ENCODE peak calls at places on chromosomes 4 and X, in nine cellular contexts. F is WTC11, E is SK-N-SH, O is A549, R is K562, Y is H1, M is NB4, L is HepG2, N is endothelial cell of umbilical vein. I is an unnamed sample.

GRCh38 chr4:89254847-89255246 is 52.8 kb downstream of the GPRIN3 start:
- DNase-seq in M (peak), O (peak), R (peak), E (peak), Y (peak), N (peak), F (no peak), L (peak), I (peak)

GRCh38 chr4:20313237-20314030 is 61.7 kb downstream of the SLIT2 start:
- DNase-seq in O (peak), Y (peak), R (peak), F (peak), E (no peak), L (peak), M (peak), N (no peak), I (peak)

GRCh38 chrX:36241397-36241796 is 321.9 kb downstream of the CFAP47 start:
- DNase-seq in E (no peak), L (no peak), O (no peak), M (no peak), R (no peak), F (no peak), Y (no peak), N (no peak), I (no peak)

GRCh38 chr4:16079046-16079445 is 4.8 kb downstream of the PROM1 start:
- DNase-seq in M (no peak), R (no peak), Y (no peak), N (no peak), E (no peak), O (no peak), L (no peak), F (no peak), I (no peak)

GRCh38 chr4:55439023-55439422 is 43.3 kb downstream of the TMEM165 start:
- DNase-seq in M (no peak), F (no peak), E (no peak), O (no peak), L (peak), R (no peak), Y (no peak), N (no peak), I (no peak)

GRCh38 chr4:7956306-7957112 is 16.8 kb upstream of the AFAP1 start:
- DNase-seq in L (peak), M (no peak), O (peak), F (no peak), Y (no peak), N (peak), R (no peak), E (peak), I (no peak)

GRCh38 chr4:163164591-163164990 is 2.1 kb downstream of the NAF1 start:
- DNase-seq in O (no peak), F (no peak), E (no peak), N (no peak), L (no peak), M (peak), Y (no peak), R (peak), I (no peak)

GRCh38 chr4:23906839-23907238 is 17.0 kb upstream of the PPARGC1A start:
- DNase-seq in M (no peak), F (no peak), L (no peak), R (no peak), E (no peak), N (no peak), Y (no peak), O (no peak), I (no peak)

GRCh38 chr4:169225058-169225751 is 45.6 kb downstream of the SH3RF1 start:
- DNase-seq in M (peak), L (no peak), O (peak), N (peak), R (no peak), E (no peak), Y (no peak), F (no peak), I (peak)

GRCh38 chr4:30716158-30716557 is 4.0 kb upstream of the PCDH7 start:
- DNase-seq in M (peak), N (peak), Y (no peak), R (no peak), O (peak), L (peak), E (peak), F (no peak), I (peak)

GRCh38 chrX:153611298-153612095 is 12.6 kb upstream of the CCNQ start:
- DNase-seq in E (no peak), R (no peak), L (no peak), Y (no peak), O (no peak), F (no peak), N (no peak), M (no peak), I (no peak)

GRCh38 chrX:44675364-44676024 is 132.8 kb upstream of the FUNDC1 start:
- DNase-seq in L (no peak), O (peak), Y (no peak), N (peak), E (peak), F (no peak), M (peak), R (peak), I (no peak)

GRCh38 chrX:68083510-68083909 is 349.8 kb downstream of the OPHN1 start:
- DNase-seq in L (no peak), O (no peak), M (no peak), E (no peak), Y (no peak), N (no peak), F (no peak), R (no peak), I (no peak)

GRCh38 chr4:113760094-113760851 is 1.3 kb downstream of the CAMK2D start:
- DNase-seq in E (no peak), R (no peak), N (peak), L (no peak), O (peak), F (no peak), M (peak), Y (no peak), I (no peak)

GRCh38 chr4:140252144-140252741 is 98.3 kb upstream of the MAML3 start:
- DNase-seq in L (no peak), O (peak), R (no peak), Y (peak), F (peak), N (peak), M (peak), E (peak), I (no peak)

GRCh38 chr4:181685911-181686310 is 557.3 kb upstream of the TENM3 start:
- DNase-seq in N (no peak), M (no peak), R (no peak), O (no peak), L (no peak), E (no peak), Y (no peak), F (no peak), I (no peak)

GRCh38 chr4:182062936-182063335 is 180.3 kb upstream of the TENM3 start:
- DNase-seq in R (no peak), Y (no peak), L (no peak), O (no peak), F (no peak), M (no peak), E (no peak), N (no peak), I (no peak)

GRCh38 chr4:166198041-166198440 is 325.0 kb downstream of the TLL1 start:
- DNase-seq in E (no peak), L (no peak), F (no peak), N (no peak), R (no peak), M (no peak), Y (no peak), O (peak), I (no peak)

GRCh38 chr4:10180927-10181744 is 64.5 kb upstream of the WDR1 start:
- DNase-seq in N (peak), L (no peak), O (no peak), R (peak), E (no peak), F (no peak), Y (no peak), M (peak), I (no peak)

GRCh38 chr4:98653890-98654867 is 4.2 kb downstream of the TSPAN5 start:
- DNase-seq in M (no peak), O (peak), Y (no peak), F (no peak), E (no peak), N (peak), L (no peak), R (no peak), I (peak)

GRCh38 chr4:110840221-110840654 is 217.4 kb upstream of the PITX2 start:
- DNase-seq in R (no peak), L (no peak), F (no peak), E (no peak), N (no peak), M (no peak), O (no peak), Y (no peak), I (no peak)

GRCh38 chr4:71932941-71933340 is 98.9 kb upstream of the NPFFR2 start:
- DNase-seq in R (no peak), E (no peak), Y (no peak), F (no peak), O (no peak), L (no peak), N (no peak), M (no peak), I (no peak)

GRCh38 chr4:73341454-73341853 is 62.6 kb upstream of the ALB start:
- DNase-seq in Y (peak), L (peak), E (peak), F (peak), N (peak), M (peak), R (peak), O (peak), I (peak)

GRCh38 chr4:109332926-109333464 is 30.5 kb upstream of the COL25A1 start:
- DNase-seq in F (peak), M (peak), R (peak), L (no peak), Y (peak), E (no peak), O (no peak), N (no peak), I (no peak)

GRCh38 chr4:63632858-63633257 is 776.4 kb downstream of the TECRL start:
- DNase-seq in F (no peak), O (no peak), Y (no peak), N (no peak), M (no peak), E (no peak), R (no peak), L (no peak), I (no peak)

GRCh38 chr4:10593130-10593529 is 91.4 kb downstream of the CLNK start:
- DNase-seq in F (peak), N (no peak), L (no peak), E (no peak), Y (no peak), M (no peak), O (no peak), R (peak), I (peak)

GRCh38 chr4:152103181-152103901 is 342.5 kb upstream of the GATB start:
- DNase-seq in F (no peak), R (no peak), Y (no peak), N (no peak), O (no peak), M (no peak), E (no peak), L (no peak), I (no peak)

GRCh38 chrX:30735839-30736238 is 82.6 kb downstream of the GK start:
- DNase-seq in E (peak), R (peak), L (peak), O (peak), Y (peak), N (peak), M (peak), F (peak), I (peak)

DNA sequence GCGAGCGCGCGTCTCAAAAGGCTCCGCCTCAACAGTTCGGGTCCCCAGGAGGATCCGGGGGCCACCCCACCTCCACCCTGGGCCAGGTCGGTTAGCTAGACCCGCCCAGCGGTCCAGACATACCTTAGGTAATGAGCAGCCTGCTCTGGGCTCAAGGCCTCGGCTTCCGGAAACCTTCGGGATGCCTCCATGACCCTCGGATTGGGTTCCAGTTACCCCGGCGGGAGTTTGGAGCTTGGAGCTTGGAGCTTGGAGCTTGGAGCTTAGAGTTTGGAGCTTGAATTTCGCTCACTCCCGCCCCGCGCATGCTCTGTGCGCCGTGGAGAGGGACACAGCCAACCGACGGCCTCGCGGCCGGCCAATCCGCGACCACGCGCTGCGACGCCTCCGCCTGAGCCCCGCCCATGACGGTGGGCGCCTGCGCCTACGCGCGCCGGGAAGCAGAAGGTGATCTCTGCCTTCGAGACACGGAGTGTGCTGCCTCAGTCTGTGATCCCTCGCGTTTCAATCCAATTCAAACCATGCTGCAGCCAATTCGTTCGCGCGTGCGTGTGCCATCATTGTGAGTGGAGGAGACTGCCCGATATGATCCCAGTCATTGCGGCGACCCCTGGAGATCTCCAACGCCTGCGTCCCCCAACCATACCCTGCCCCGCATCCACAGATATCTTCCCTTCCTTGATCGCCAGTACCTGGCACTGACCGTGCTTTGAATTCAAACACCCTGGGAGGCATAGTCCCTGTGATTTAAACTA is at the start of gene ERCC6L:
- DNase-seq in Y (peak), R (peak), L (peak), O (peak), F (peak), M (peak), N (peak), E (peak), I (peak)
- TF ChIP-seq MAX in Y (peak), R (peak), L (peak), O (peak), F (peak), M (peak), N (peak), E (peak), I (peak)

GRCh38 chr4:138935135-138935795 is 80.3 kb upstream of the NOCT start:
- DNase-seq in F (no peak), Y (no peak), R (no peak), E (no peak), N (no peak), M (no peak), L (no peak), O (no peak), I (no peak)

GRCh38 chr4:138941037-138941436 is 74.5 kb upstream of the NOCT start:
- DNase-seq in N (no peak), O (no peak), R (no peak), Y (no peak), L (no peak), M (no peak), F (no peak), E (no peak), I (no peak)

GRCh38 chr4:138939960-138940359 is 75.6 kb upstream of the NOCT start:
- DNase-seq in F (no peak), O (no peak), N (no peak), Y (no peak), M (no peak), E (no peak), R (no peak), L (peak), I (no peak)

GRCh38 chr4:138943893-138944292 is 71.7 kb upstream of the NOCT start:
- DNase-seq in M (no peak), R (no peak), Y (peak), N (no peak), L (no peak), O (no peak), E (no peak), F (no peak), I (no peak)

GRCh38 chr4:138938371-138938699 is 77.2 kb upstream of the NOCT start:
- DNase-seq in R (peak), Y (no peak), F (no peak), N (peak), M (peak), L (peak), O (peak), E (peak), I (peak)
- TF ChIP-seq MAX in R (no peak), Y (no peak), F (no peak), N (no peak), M (no peak), L (no peak), O (no peak), E (no peak), I (no peak)

DNA sequence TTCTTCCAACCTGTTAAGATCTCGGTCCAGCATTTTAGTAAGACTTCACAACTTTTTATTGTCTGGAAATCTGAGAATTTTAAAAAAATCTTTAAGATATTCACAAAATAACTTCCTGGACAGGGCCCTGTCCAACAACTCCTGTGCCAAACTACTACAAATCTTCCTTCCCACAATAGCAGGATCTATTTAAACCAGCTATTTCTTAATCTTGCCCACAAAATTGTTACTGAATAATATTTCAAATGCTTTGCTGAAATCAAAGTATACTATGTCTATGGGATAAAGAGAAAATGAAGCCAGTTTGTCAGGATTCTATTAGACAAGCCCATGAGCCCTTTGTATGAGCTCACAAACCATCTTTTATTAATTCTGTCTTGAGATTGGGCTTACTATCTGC is 104.1 kb upstream of the DDIT4L start:
- DNase-seq in R (no peak), N (no peak), L (no peak), M (no peak), O (no peak), F (no peak), E (no peak), Y (no peak), I (no peak)
- TF ChIP-seq MAX in R (no peak), N (no peak), L (no peak), M (no peak), O (no peak), F (no peak), E (no peak), Y (no peak), I (no peak)

GRCh38 chrX:93591398-93591797 is 82.0 kb downstream of the NAP1L3 start:
- DNase-seq in L (no peak), O (no peak), R (no peak), E (no peak), M (no peak), Y (no peak), F (no peak), N (no peak), I (no peak)

GRCh38 chrX:93580634-93581033 is 92.7 kb downstream of the NAP1L3 start:
- DNase-seq in M (no peak), F (no peak), E (no peak), R (no peak), O (no peak), Y (no peak), L (no peak), N (no peak), I (no peak)

DNA sequence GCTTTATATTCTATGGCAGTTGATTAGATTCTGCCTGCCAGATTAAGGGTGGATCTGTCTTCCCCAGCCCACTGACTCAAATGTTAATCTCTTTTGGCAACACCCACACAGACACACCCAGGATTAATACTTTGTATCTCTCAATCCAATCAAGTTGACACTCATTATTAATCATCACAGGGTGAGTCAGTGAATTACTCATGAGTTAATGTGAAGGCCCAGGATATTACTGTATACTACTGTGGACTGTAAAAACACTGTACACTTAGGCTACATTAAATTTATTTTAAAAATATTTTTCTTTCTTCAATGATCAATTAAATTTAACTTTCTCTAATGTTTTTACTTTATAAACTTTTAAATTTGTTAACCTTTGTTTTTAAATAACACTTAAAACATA is 87.7 kb downstream of the NAP1L3 start:
- DNase-seq in F (no peak), M (no peak), O (no peak), R (no peak), Y (no peak), N (no peak), E (no peak), L (no peak), I (no peak)
- TF ChIP-seq MAX in F (no peak), M (no peak), O (no peak), R (no peak), Y (no peak), N (no peak), E (no peak), L (no peak), I (no peak)

GRCh38 chr4:76738081-76738931 is 159.6 kb downstream of the SOWAHB start:
- DNase-seq in O (no peak), Y (no peak), M (no peak), F (no peak), E (no peak), R (no peak), L (no peak), N (peak), I (no peak)
- TF ChIP-seq MAX in O (no peak), Y (no peak), M (peak), F (no peak), E (peak), R (no peak), L (no peak), N (peak), I (no peak)

GRCh38 chrX:151984328-151984727 is 9.9 kb upstream of the GABRE start:
- DNase-seq in L (peak), Y (no peak), E (no peak), N (peak), R (peak), M (peak), O (peak), F (no peak), I (no peak)

GRCh38 chrX:151984891-151985290 is 10.4 kb upstream of the GABRE start:
- DNase-seq in Y (no peak), N (no peak), O (no peak), L (no peak), R (no peak), M (peak), E (no peak), F (no peak), I (no peak)

GRCh38 chrX:151981129-151981528 is 6.7 kb upstream of the GABRE start:
- DNase-seq in R (no peak), O (peak), M (no peak), L (no peak), F (no peak), E (no peak), N (no peak), Y (no peak), I (no peak)

GRCh38 chrX:151983186-151983585 is 8.7 kb upstream of the GABRE start:
- DNase-seq in R (no peak), O (no peak), Y (no peak), M (no peak), F (no peak), L (no peak), N (peak), E (no peak), I (no peak)

GRCh38 chrX:151982217-151982616 is 7.7 kb upstream of the GABRE start:
- DNase-seq in F (no peak), E (no peak), M (peak), L (peak), N (peak), Y (no peak), R (peak), O (peak), I (no peak)
- TF ChIP-seq MAX in F (no peak), E (peak), M (no peak), L (no peak), N (no peak), Y (no peak), R (no peak), O (peak), I (no peak)

GRCh38 chr4:86333236-86333635 is 26.6 kb downstream of the MAPK10 start:
- DNase-seq in F (no peak), O (no peak), Y (no peak), N (no peak), R (no peak), M (no peak), L (no peak), E (no peak), I (no peak)
- TF ChIP-seq MAX in F (no peak), O (no peak), Y (no peak), N (no peak), R (no peak), M (no peak), L (no peak), E (no peak), I (no peak)